ENCODE peak calls at places on chromosomes 16 and 17, in six cellular contexts. W is NCI-H1092 treated with DMSO at 0.1 percent for 48 hours; G is activated CD8-positive, alpha-beta T cell treated with anti-CD3 and anti-CD28 coated beads, Interleukin-2, amount 10 ng/mL, durations not matched to agents 7 days and 5 days; Z is pancreas; N is activated CD4-positive, alpha-beta T cell treated with anti-CD3 and anti-CD28 coated beads for 4 hours; O is effector memory CD4-positive, alpha-beta T cell. P is an unnamed sample.

GRCh38 chr16:35752012-35752772 is 2292.8 kb downstream of the TP53TG3F start:
- DNase-seq in W (no peak), G (no peak), Z (no peak), N (no peak), O (no peak), P (no peak)

GRCh38 chr17:28384281-28385036 is 13.0 kb downstream of the SARM1 start:
- DNase-seq in W (no peak), G (peak), Z (peak), N (peak), O (peak), P (peak)

GRCh38 chr16:52494621-52495020 is 52.3 kb downstream of the TOX3 start:
- DNase-seq in W (peak), G (no peak), Z (no peak), N (no peak), O (no peak), P (no peak)

GRCh38 chr17:9072626-9073339 is 51.5 kb downstream of the NTN1 start:
- DNase-seq in W (no peak), G (no peak), Z (peak), N (no peak), O (no peak), P (peak)

GRCh38 chr17:10156579-10157488 is 41.6 kb downstream of the GAS7 start:
- DNase-seq in W (no peak), G (peak), Z (no peak), N (no peak), O (no peak), P (peak)

GRCh38 chr17:70181866-70182265 is 12.5 kb downstream of the KCNJ2 start:
- DNase-seq in W (no peak), G (no peak), Z (no peak), N (no peak), O (no peak), P (no peak)

GRCh38 chr17:6924121-6924676 is 71.7 kb upstream of the ALOX12 start:
- DNase-seq in W (no peak), G (peak), Z (no peak), N (no peak), O (no peak), P (no peak)

GRCh38 chr17:77687921-77688320 is 270.6 kb upstream of the TNRC6C start:
- DNase-seq in W (no peak), G (no peak), Z (no peak), N (no peak), O (no peak), P (no peak)

GRCh38 chr17:48181653-48182052 is 74.1 kb downstream of the SNX11 start:
- DNase-seq in W (peak), G (no peak), Z (no peak), N (no peak), O (no peak), P (no peak)

GRCh38 chr17:64657610-64658125 is 4.4 kb downstream of the SMURF2 start:
- DNase-seq in W (no peak), G (no peak), Z (no peak), N (no peak), O (no peak), P (no peak)

GRCh38 chr16:62036101-62036806 is at the start of gene CDH8:
- DNase-seq in W (no peak), G (no peak), Z (no peak), N (no peak), O (no peak), P (peak)

GRCh38 chr17:29524692-29525091 is 42.1 kb downstream of the ABHD15 start:
- DNase-seq in W (no peak), G (no peak), Z (no peak), N (no peak), O (no peak), P (no peak)

GRCh38 chr17:63282455-63282854 is 163.7 kb downstream of the CYB561 start:
- DNase-seq in W (no peak), G (no peak), Z (no peak), N (no peak), O (no peak), P (no peak)

GRCh38 chr17:50460831-50461526 is 7.7 kb downstream of the CHAD start:
- DNase-seq in W (no peak), G (no peak), Z (no peak), N (no peak), O (no peak), P (no peak)

GRCh38 chr16:966035-966434 is 4.7 kb downstream of the LMF1 start:
- DNase-seq in W (no peak), G (no peak), Z (no peak), N (no peak), O (no peak), P (peak)

GRCh38 chr17:27315322-27315721 is 21.4 kb downstream of the WSB1 start:
- DNase-seq in W (peak), G (no peak), Z (no peak), N (no peak), O (no peak), P (peak)

GRCh38 chr17:1562178-1562643 is 381 bp downstream of the PITPNA start:
- DNase-seq in W (no peak), G (peak), Z (no peak), N (no peak), O (peak), P (peak)

GRCh38 chr17:43388198-43389021 is 10.4 kb upstream of the ARL4D start:
- DNase-seq in W (peak), G (peak), Z (peak), N (peak), O (peak), P (peak)

GRCh38 chr16:28140788-28141618 is 70.8 kb downstream of the XPO6 start:
- DNase-seq in W (no peak), G (peak), Z (no peak), N (peak), O (peak), P (peak)

GRCh38 chr17:58325976-58326468 is 2.6 kb downstream of the TSPOAP1 start:
- DNase-seq in W (no peak), G (peak), Z (no peak), N (no peak), O (no peak), P (no peak)

GRCh38 chr16:19179890-19180490 is 11.9 kb downstream of the SYT17 start:
- DNase-seq in W (peak), G (peak), Z (peak), N (no peak), O (no peak), P (peak)

GRCh38 chr16:26129997-26130396 is 438.2 kb downstream of the HS3ST4 start:
- DNase-seq in W (no peak), G (no peak), Z (no peak), N (no peak), O (no peak), P (no peak)

GRCh38 chr16:11258553-11259287 is 2.7 kb upstream of the SOCS1 start:
- DNase-seq in W (no peak), G (peak), Z (peak), N (peak), O (no peak), P (peak)

GRCh38 chr17:74268052-74268451 is 6.0 kb upstream of the DNAI2 start:
- DNase-seq in W (no peak), G (no peak), Z (no peak), N (no peak), O (no peak), P (peak)

GRCh38 chr17:77300016-77300686 is 159.4 kb downstream of the SEC14L1 start:
- DNase-seq in W (no peak), G (no peak), Z (no peak), N (no peak), O (no peak), P (no peak)